ENCODE peak calls at places on chromosomes 2 and 18, in eight cellular contexts. L, Z, D, Y, O, Q, G and I are unnamed samples.

GRCh38 chr2:110957267-110957666 is 163.4 kb upstream of the BCL2L11 start:
- DNase-seq in L (no peak), Z (no peak), D (no peak), Y (no peak), O (no peak), Q (no peak), G (no peak), I (no peak)

GRCh38 chr2:202307690-202308089 is 42.1 kb downstream of the NOP58 start:
- DNase-seq in L (no peak), Z (no peak), D (no peak), Y (no peak), O (no peak), Q (no peak), G (no peak), I (no peak)

GRCh38 chr18:33757037-33757436 is 179.0 kb downstream of the ASXL3 start:
- DNase-seq in L (no peak), Z (peak; percentile 79), D (no peak), Y (peak; percentile 44), O (no peak), Q (no peak), G (no peak), I (peak; percentile 31)

GRCh38 chr2:2325538-2325937 is 5.5 kb downstream of the MYT1L start:
- DNase-seq in L (no peak), Z (no peak), D (no peak), Y (no peak), O (no peak), Q (no peak), G (no peak), I (no peak)

GRCh38 chr18:62324355-62324828 is 718 bp upstream of the TNFRSF11A start:
- DNase-seq in L (no peak), Z (no peak), D (no peak), Y (no peak), O (no peak), Q (no peak), G (no peak), I (no peak)

GRCh38 chr2:15971351-15971750 is 31.0 kb downstream of the MYCN start:
- DNase-seq in L (no peak), Z (no peak), D (no peak), Y (no peak), O (no peak), Q (no peak), G (no peak), I (no peak)

GRCh38 chr2:32977228-32977758 is 30.5 kb downstream of the LTBP1 start:
- DNase-seq in L (no peak), Z (peak; percentile 57), D (peak; percentile 26), Y (peak; percentile 43), O (no peak), Q (peak; percentile 97), G (no peak), I (peak; percentile 73)

GRCh38 chr2:172102159-172102857 is 392 bp downstream of the DLX2 start:
- DNase-seq in L (no peak), Z (peak; percentile 84), D (no peak), Y (no peak), O (no peak), Q (no peak), G (peak; percentile 89), I (peak; percentile 89)

GRCh38 chr2:141331127-141331526 is 799.7 kb downstream of the LRP1B start:
- DNase-seq in L (no peak), Z (no peak), D (no peak), Y (peak; percentile 74), O (no peak), Q (no peak), G (peak; percentile 49), I (peak; percentile 3)

GRCh38 chr2:237213325-237214040 is 127.8 kb downstream of the COPS8 start:
- DNase-seq in L (no peak), Z (no peak), D (no peak), Y (peak; percentile 97), O (no peak), Q (no peak), G (peak; percentile 79), I (no peak)

GRCh38 chr2:43040084-43040854 is 186.1 kb downstream of the ZFP36L2 start:
- DNase-seq in L (no peak), Z (no peak), D (no peak), Y (no peak), O (no peak), Q (no peak), G (peak; percentile 18), I (no peak)

GRCh38 chr2:43458002-43458628 is 137.7 kb downstream of the THADA start:
- DNase-seq in L (no peak), Z (no peak), D (no peak), Y (peak; percentile 91), O (no peak), Q (no peak), G (peak; percentile 85), I (no peak)

GRCh38 chr2:181376999-181377398 is 80.2 kb upstream of the ITGA4 start:
- DNase-seq in L (no peak), Z (no peak), D (no peak), Y (no peak), O (no peak), Q (no peak), G (no peak), I (no peak)